ENCODE peak calls at places on chromosome 3, in five cellular contexts. One of them, this sample, is unnamed.

GRCh38 chr3:32405155-32405554 is 13.5 kb downstream of the CMTM7 start:
- DNase-seq in germinal center: no peak
- DNase-seq in CD4-positive, alpha-beta T cell: no peak
- DNase-seq in central memory CD4-positive, alpha-beta T cell: no peak
- DNase-seq in activated T-cell treated with anti-CD3 and anti-CD28 coated beads for 1 hour: no peak
- DNase-seq in this sample: no peak

GRCh38 chr3:23991236-23992050 is 46.4 kb downstream of the NR1D2 start:
- DNase-seq in germinal center: no peak
- DNase-seq in CD4-positive, alpha-beta T cell: no peak
- DNase-seq in central memory CD4-positive, alpha-beta T cell: no peak
- DNase-seq in activated T-cell treated with anti-CD3 and anti-CD28 coated beads for 1 hour: no peak
- DNase-seq in this sample: no peak

GRCh38 chr3:161890147-161890625 is 393.6 kb downstream of the OTOL1 start:
- DNase-seq in germinal center: no peak
- DNase-seq in CD4-positive, alpha-beta T cell: no peak
- DNase-seq in central memory CD4-positive, alpha-beta T cell: no peak
- DNase-seq in activated T-cell treated with anti-CD3 and anti-CD28 coated beads for 1 hour: no peak
- DNase-seq in this sample: no peak

GRCh38 chr3:152870027-152870426 is 35.1 kb downstream of the P2RY1 start:
- DNase-seq in germinal center: no peak
- DNase-seq in CD4-positive, alpha-beta T cell: no peak
- DNase-seq in central memory CD4-positive, alpha-beta T cell: no peak
- DNase-seq in activated T-cell treated with anti-CD3 and anti-CD28 coated beads for 1 hour: no peak
- DNase-seq in this sample: no peak

GRCh38 chr3:97862582-97862981 is 40.8 kb downstream of the CRYBG3 start:
- DNase-seq in germinal center: no peak
- DNase-seq in CD4-positive, alpha-beta T cell: no peak
- DNase-seq in central memory CD4-positive, alpha-beta T cell: no peak
- DNase-seq in activated T-cell treated with anti-CD3 and anti-CD28 coated beads for 1 hour: no peak
- DNase-seq in this sample: no peak

GRCh38 chr3:121619691-121620090 is 26.5 kb downstream of the FBXO40 start:
- DNase-seq in germinal center: no peak
- DNase-seq in CD4-positive, alpha-beta T cell: no peak
- DNase-seq in central memory CD4-positive, alpha-beta T cell: no peak
- DNase-seq in activated T-cell treated with anti-CD3 and anti-CD28 coated beads for 1 hour: no peak
- DNase-seq in this sample: no peak

GRCh38 chr3:115436767-115437301 is 186.5 kb upstream of the GAP43 start:
- DNase-seq in germinal center: no peak
- DNase-seq in CD4-positive, alpha-beta T cell: no peak
- DNase-seq in central memory CD4-positive, alpha-beta T cell: no peak
- DNase-seq in activated T-cell treated with anti-CD3 and anti-CD28 coated beads for 1 hour: no peak
- DNase-seq in this sample: no peak

GRCh38 chr3:126126811-126127431 is 43.0 kb upstream of the SLC41A3 start:
- DNase-seq in germinal center: no peak
- DNase-seq in CD4-positive, alpha-beta T cell: no peak
- DNase-seq in central memory CD4-positive, alpha-beta T cell: no peak
- DNase-seq in activated T-cell treated with anti-CD3 and anti-CD28 coated beads for 1 hour: no peak
- DNase-seq in this sample: no peak

GRCh38 chr3:149936812-149937230 is 33.9 kb downstream of the PFN2 start:
- DNase-seq in germinal center: peak
- DNase-seq in CD4-positive, alpha-beta T cell: no peak
- DNase-seq in central memory CD4-positive, alpha-beta T cell: peak
- DNase-seq in activated T-cell treated with anti-CD3 and anti-CD28 coated beads for 1 hour: peak
- DNase-seq in this sample: peak